ENCODE peak calls at places on chromosomes 12 and 14, in six cellular contexts. E, K, N, D, L and U are unnamed samples.

GRCh38 chr14:91252901-91253794 is 8.6 kb upstream of the GPR68 start:
- DNase-seq in D (no peak), N (peak), K (peak), E (peak), L (no peak), U (no peak)

GRCh38 chr14:88323086-88323519 is at the start of gene KCNK10:
- DNase-seq in N (no peak), D (peak), K (no peak), E (no peak), L (peak), U (no peak)

GRCh38 chr12:48350249-48351021 is at the start of gene ZNF641:
- DNase-seq in N (peak), E (peak), D (peak), K (peak), L (peak), U (peak)

GRCh38 chr12:101086490-101086889 is 123.5 kb downstream of the SLC5A8 start:
- DNase-seq in E (no peak), K (no peak), N (no peak), D (peak), L (peak), U (no peak)

GRCh38 chr14:64799555-64799954 is 80.2 kb downstream of the SPTB start:
- DNase-seq in L (no peak), N (no peak), D (no peak), E (no peak), K (no peak), U (no peak)

GRCh38 chr12:53828598-53828997 is 76.8 kb upstream of the CISTR start:
- DNase-seq in D (no peak), E (no peak), L (no peak), N (no peak), K (no peak), U (no peak)

GRCh38 chr12:77560714-77561113 is 270.0 kb upstream of the NAV3 start:
- DNase-seq in K (no peak), L (no peak), D (no peak), E (no peak), N (no peak), U (no peak)

GRCh38 chr12:103560604-103561101 is 26.4 kb upstream of the STAB2 start:
- DNase-seq in D (no peak), E (no peak), N (no peak), L (peak), K (no peak), U (peak)

GRCh38 chr12:54028324-54029201 is at the start of gene HOXC6:
- DNase-seq in D (no peak), K (no peak), E (peak), L (no peak), N (no peak), U (no peak)

GRCh38 chr12:52956987-52957386 is 8.1 kb downstream of the KRT18 start:
- DNase-seq in K (no peak), D (no peak), N (no peak), E (no peak), L (no peak), U (no peak)

GRCh38 chr12:2212971-2213869 is 160.4 kb downstream of the CACNA1C start:
- DNase-seq in L (peak), N (no peak), K (no peak), E (peak), D (no peak), U (no peak)

GRCh38 chr12:2214411-2214810 is 161.6 kb downstream of the CACNA1C start:
- DNase-seq in E (no peak), N (no peak), D (no peak), K (no peak), L (no peak), U (no peak)

GRCh38 chr12:2211119-2211518 is 158.3 kb downstream of the CACNA1C start:
- DNase-seq in L (no peak), N (no peak), D (no peak), E (no peak), K (no peak), U (no peak)

GRCh38 chr12:2212537-2212936 is 159.8 kb downstream of the CACNA1C start:
- DNase-seq in D (no peak), N (no peak), L (no peak), K (no peak), E (no peak), U (no peak)

DNA sequence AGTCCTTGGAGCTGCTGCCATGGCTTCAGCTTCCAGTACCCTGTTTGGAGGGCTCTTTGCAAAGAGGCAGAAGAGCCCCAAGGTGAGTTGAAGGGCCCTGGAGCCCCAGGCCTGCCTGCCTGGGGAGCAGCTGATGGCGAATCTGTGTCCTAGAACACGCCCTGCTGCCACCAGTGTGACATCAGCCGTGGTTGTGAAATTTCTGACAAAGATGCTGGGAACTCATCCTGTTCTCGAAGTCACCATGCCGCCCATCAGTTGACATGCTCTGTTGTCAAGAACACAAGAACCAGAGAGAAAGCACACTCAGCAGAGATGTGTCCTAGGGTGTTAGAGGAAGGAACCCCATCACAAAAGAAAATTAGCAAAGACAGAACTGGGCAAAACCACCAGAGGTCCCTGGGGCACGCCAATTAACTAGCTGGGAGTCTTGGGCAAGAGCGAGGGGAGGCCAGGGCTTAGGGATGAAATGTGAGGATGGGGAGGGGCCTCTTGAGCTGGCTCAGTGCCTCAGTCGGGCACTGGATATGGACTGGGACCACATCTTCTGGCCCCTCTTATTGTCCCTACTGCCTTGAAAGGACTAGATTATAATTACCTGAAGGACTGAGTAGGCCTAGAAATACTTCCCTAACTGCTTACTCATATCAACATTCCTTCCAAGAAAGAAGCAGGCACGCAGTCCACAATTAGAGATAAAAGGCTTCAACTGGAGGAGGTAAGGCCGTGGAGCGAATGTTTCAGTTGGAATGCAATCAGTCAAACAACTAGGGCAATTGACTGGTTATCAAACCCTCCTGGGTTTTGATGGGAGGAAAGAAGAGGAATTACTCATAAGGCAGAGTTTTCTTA is 163.1 kb downstream of the CACNA1C start:
- DNase-seq in D (peak), N (no peak), K (no peak), L (peak), E (no peak), U (no peak)
- TF ChIP-seq CTCF in D (no peak), N (no peak), K (no peak), L (no peak), E (no peak), U (no peak)

GRCh38 chr14:77059276-77059934 is 30.9 kb upstream of the IRF2BPL start:
- DNase-seq in N (no peak), D (peak), L (peak), K (no peak), E (no peak), U (peak)
- TF ChIP-seq CTCF in N (no peak), D (peak), L (peak), K (peak), E (no peak), U (peak)

DNA sequence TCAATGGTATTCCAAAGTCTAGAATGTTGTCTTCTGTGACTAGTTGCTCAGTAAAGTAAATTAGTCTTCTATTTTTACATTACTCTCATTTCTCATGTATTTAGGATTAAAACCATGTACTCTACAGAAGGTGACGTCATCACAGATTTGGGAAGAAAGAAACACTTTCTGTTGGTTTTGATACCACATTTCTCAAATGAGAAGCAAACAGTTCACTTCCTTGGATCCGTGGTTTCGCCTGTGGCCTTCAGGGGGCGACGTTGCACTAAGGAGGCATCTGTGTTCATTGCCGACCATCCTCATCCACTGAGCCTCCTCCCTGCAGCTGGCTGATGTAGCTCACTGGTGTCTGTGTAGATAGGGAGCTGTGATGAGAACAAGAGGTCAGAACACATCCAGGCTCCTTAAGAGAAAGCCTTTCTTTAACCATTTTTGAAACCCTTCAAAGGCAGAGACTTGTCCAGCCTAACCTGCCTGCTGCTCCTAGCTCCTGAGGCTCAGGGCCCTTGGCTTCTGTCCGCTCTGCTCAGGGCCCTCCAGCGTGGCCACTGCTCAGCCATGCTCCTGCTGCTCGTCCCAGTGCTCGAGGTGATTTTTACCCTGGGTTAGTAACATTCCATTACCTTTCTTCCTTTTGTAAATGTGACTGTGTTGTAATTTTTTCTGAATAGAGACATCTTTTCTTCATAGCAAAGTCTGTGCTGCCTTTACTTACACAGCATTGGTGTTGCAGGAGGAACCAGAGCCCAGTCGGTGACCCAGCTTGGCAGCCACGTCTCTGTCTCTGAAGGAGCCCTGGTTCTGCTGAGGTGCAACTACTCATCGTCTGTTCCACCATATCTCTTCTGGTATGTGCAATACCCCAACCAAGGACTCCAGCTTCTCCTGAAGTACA is 220.6 kb upstream of the OR4E1 start:
- DNase-seq in E (no peak), L (peak), N (peak), K (no peak), D (peak), U (no peak)
- TF ChIP-seq CTCF in E (no peak), L (peak), N (peak), K (peak), D (peak), U (no peak)

DNA sequence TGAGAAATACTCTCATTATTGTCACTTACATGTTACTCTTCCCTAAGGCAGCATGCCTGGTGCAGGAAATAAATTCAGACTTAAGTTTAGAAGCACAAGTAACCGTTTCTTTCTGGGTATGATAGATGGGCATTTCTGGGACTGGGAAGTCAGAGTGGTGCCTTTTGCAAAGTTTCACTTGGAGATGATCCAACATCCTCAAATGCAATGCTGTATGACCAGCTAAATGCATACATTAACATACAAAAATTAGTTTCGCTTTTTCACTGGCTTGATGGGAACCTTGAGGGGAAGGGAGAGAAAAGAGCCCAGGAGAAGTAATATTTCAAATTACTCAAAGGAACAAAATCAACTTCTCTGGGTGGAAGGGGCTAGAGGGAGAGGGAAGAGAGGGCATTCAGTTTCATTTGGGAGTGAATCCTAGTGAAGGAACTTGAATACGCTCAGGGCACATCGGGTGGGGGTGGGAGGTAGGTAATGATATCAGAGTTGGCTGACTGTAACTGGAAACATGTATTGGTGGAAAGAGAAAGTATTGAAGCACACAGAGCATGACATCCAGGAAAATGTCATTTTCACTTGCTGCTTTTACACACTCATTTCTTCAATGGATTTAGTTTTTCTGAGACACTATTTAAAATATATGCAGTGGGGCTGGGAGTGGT is 175.4 kb downstream of the PTPRO start:
- DNase-seq in K (no peak), E (no peak), N (no peak), D (peak), L (no peak), U (no peak)
- TF ChIP-seq CTCF in K (no peak), E (no peak), N (no peak), D (no peak), L (no peak), U (no peak)

GRCh38 chr14:106268013-106268727 is 741.8 kb downstream of the TMEM121 start:
- DNase-seq in K (peak), E (no peak), L (no peak), D (peak), N (peak), U (no peak)
- TF ChIP-seq CTCF in K (no peak), E (no peak), L (no peak), D (peak), N (peak), U (no peak)